ENCODE peak calls at places on chromosomes 3 and 15, in four cellular contexts. I, L, D and Z are unnamed samples.
A peak's percentile ranks its signal among the peaks of the same experiment; 100 is the strongest.

GRCh38 chr15:67251318-67251717 is 3.1 kb downstream of the AAGAB start:
- DNase-seq in I (no peak), L (no peak), D (no peak), Z (no peak)

GRCh38 chr3:108804437-108804836 is 18.1 kb upstream of the TRAT1 start:
- DNase-seq in I (peak; percentile 12), L (no peak), D (no peak), Z (no peak)

GRCh38 chr3:155079795-155080546 is at the start of gene MME:
- DNase-seq in I (peak; percentile 69), L (peak; percentile 52), D (peak; percentile 67), Z (no peak)

GRCh38 chr15:58065445-58066041 is at the start of gene ALDH1A2:
- DNase-seq in I (no peak), L (peak; percentile 8), D (peak; percentile 69), Z (peak; percentile 75)

GRCh38 chr3:70914889-70915288 is 602.5 kb upstream of the MDFIC2 start:
- DNase-seq in I (no peak), L (no peak), D (no peak), Z (no peak)

GRCh38 chr3:126827121-126827520 is 123.1 kb downstream of the CHCHD6 start:
- DNase-seq in I (no peak), L (no peak), D (no peak), Z (peak; percentile 85)

GRCh38 chr3:126988451-126989021 is 5.6 kb downstream of the PLXNA1 start:
- DNase-seq in I (no peak), L (no peak), D (no peak), Z (no peak)

GRCh38 chr3:118641608-118642007 is 393.0 kb downstream of the IGSF11 start:
- DNase-seq in I (no peak), L (no peak), D (no peak), Z (no peak)

GRCh38 chr3:113293348-113293747 is 82.0 kb downstream of the BOC start:
- DNase-seq in I (no peak), L (no peak), D (no peak), Z (no peak)

GRCh38 chr3:61680617-61681016 is 119.2 kb downstream of the PTPRG start:
- DNase-seq in I (no peak), L (no peak), D (no peak), Z (no peak)

GRCh38 chr15:62565620-62566019 is 400.5 kb upstream of the C2CD4B start:
- DNase-seq in I (no peak), L (no peak), D (no peak), Z (no peak)

GRCh38 chr3:69290006-69290405 is 95.9 kb downstream of the FRMD4B start:
- DNase-seq in I (peak; percentile 39), L (no peak), D (no peak), Z (peak; percentile 76)

GRCh38 chr15:41894791-41895463 is 1.1 kb upstream of the SPTBN5 start:
- DNase-seq in I (peak; percentile 86), L (peak; percentile 93), D (peak; percentile 91), Z (peak; percentile 84)

GRCh38 chr15:94375997-94376396 is 144.6 kb downstream of the MCTP2 start:
- DNase-seq in I (no peak), L (no peak), D (no peak), Z (no peak)

GRCh38 chr3:14725564-14726420 is 50.9 kb downstream of the C3orf20 start:
- DNase-seq in I (no peak), L (no peak), D (peak; percentile 77), Z (no peak)

GRCh38 chr15:38818156-38818745 is 253.6 kb upstream of the RASGRP1 start:
- DNase-seq in I (no peak), L (no peak), D (no peak), Z (no peak)

GRCh38 chr3:49028673-49029562 is at the start of gene IMPDH2:
- DNase-seq in I (peak; percentile 86), L (peak; percentile 71), D (peak; percentile 97), Z (peak; percentile 94)
- H3K27ac ChIP-seq in I (peak within 1 kb of the TSS; percentile 67), L (peak within 1 kb of the TSS; percentile 77), D (peak within 1 kb of the TSS; percentile 91), Z (peak within 1 kb of the TSS; percentile 98)

GRCh38 chr3:150144309-150144708 is 173.6 kb upstream of the PFN2 start:
- DNase-seq in I (no peak), L (no peak), D (no peak), Z (no peak)

GRCh38 chr3:150149651-150150051 is 179.0 kb upstream of the PFN2 start:
- DNase-seq in I (peak; percentile 40), L (no peak), D (no peak), Z (no peak)

GRCh38 chr3:150145659-150146058 is 175.0 kb upstream of the PFN2 start:
- DNase-seq in I (no peak), L (no peak), D (no peak), Z (no peak)

GRCh38 chr3:150147776-150148175 is 177.1 kb upstream of the PFN2 start:
- DNase-seq in I (no peak), L (no peak), D (no peak), Z (no peak)

GRCh38 chr3:150146891-150147761 is 176.4 kb upstream of the PFN2 start:
- DNase-seq in I (peak; percentile 82), L (peak; percentile 37), D (no peak), Z (no peak)
- H3K27ac ChIP-seq in I (peak overlapping the region; percentile 27), L (no peak overlapping the region), D (no peak overlapping the region), Z (no peak overlapping the region)

DNA sequence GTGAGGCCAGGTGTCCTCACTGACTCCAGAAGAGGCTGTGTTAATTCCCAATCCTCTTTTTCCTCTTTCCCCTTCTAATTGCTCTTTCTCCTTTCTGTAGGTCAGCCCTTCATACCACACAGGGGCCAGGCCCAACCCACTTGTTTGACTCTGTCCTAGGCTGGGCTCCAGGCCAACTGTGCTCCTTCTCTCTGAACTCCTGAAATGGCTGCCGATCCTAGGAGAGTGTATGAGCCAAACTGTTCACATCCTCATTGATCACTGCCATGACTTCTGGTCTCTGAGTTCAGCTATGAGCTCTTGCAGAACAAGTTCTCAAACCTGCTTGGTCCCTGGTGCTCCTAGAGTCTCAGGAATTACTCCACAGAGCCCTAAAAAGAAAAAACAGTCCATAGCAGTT is 145.1 kb downstream of the VGLL4 start:
- DNase-seq in I (peak; percentile 43), L (no peak), D (no peak), Z (no peak)
- H3K27ac ChIP-seq in I (no peak overlapping the region), L (peak overlapping the region; percentile 90), D (peak overlapping the region; percentile 28), Z (peak overlapping the region; percentile 46)

GRCh38 chr3:25237602-25238001 is 190.5 kb upstream of the RARB start:
- DNase-seq in I (no peak), L (no peak), D (no peak), Z (no peak)
- H3K27ac ChIP-seq in I (no peak overlapping the region), L (no peak overlapping the region), D (no peak overlapping the region), Z (no peak overlapping the region)

GRCh38 chr3:66633982-66634381 is 133.2 kb upstream of the LRIG1 start:
- DNase-seq in I (no peak), L (no peak), D (no peak), Z (no peak)
- H3K27ac ChIP-seq in I (no peak overlapping the region), L (no peak overlapping the region), D (no peak overlapping the region), Z (no peak overlapping the region)

DNA sequence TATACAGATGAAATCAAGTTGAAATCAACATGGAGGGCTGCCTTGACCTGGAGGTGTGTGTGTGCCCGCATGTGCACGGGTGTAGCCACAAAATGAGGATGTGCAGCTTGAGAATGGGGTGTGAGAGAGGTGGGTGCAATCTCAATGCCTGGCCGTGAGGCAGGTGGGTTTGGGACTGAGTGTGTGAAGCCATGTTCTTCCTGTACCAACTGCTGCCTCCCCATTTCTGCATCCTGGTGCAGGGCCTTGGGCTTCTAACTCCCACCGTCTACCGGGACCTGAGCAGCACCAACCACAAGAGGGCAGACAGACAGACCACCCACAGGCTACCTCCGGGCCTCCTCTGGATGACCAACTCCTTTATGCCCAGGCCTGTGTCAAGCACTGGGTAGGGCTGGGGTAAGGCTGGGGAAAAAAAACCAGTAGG is 161.9 kb upstream of the TLE3 start:
- DNase-seq in I (no peak), L (no peak), D (no peak), Z (no peak)
- H3K27ac ChIP-seq in I (no peak overlapping the region), L (no peak overlapping the region), D (no peak overlapping the region), Z (no peak overlapping the region)

DNA sequence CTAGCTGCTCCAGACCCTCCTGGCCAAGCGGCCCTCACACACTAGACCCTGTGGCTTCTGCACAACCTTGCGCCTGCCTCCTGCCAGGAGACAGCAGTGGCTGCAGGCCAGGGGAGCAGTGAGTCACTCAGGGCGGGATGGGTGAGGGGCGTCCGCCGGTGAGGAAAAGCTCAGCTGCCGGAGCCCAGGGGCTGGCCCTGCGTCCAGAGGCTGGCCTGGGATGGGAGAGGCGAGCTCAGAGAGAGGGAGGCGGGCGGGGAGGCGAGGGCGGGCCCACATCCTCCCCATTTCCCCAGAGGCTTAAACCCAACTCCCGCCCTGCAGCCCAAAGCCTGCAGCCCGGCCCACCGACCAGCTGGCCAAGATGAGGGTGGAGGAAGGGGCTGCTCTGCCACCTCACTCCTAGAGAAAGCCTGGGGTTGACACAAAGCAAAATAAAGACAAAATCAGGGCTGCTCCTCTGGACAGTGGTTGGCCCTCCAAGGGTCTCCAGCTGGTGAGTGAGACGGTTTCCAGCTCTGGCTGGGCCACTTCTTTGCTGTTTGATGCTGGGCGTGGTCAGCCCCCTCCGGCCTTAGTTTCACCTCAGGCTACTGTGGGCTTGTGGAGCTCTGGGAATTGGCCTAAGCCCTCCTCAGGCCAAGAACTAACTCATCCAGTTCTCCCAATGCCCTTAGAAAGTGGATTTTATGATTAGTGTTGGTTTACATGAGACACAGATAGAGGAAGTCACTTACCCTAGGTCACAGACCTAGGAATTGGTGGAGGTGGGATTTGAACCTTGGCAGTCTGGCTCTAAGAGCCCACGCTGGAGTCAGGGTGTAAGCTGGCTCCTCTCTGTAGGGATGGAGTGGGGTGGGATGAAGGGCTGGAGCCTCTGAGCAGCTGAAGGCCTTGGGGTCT is 50.6 kb downstream of the IQSEC1 start:
- DNase-seq in I (no peak), L (no peak), D (peak; percentile 90), Z (peak; percentile 84)
- H3K27ac ChIP-seq in I (no peak overlapping the region), L (no peak overlapping the region), D (peak overlapping the region; percentile 63), Z (peak overlapping the region; percentile 75)